ENCODE peak calls at places on chromosomes 3 and 15, in ten cellular contexts. One of them, this sample, is unnamed.

GRCh38 chr3:37320276-37320675 is 145.9 kb upstream of the LRRFIP2 start:
- DNase-seq in adrenal gland: no peak
- DNase-seq in fibroblast of lung: no peak
- DNase-seq in AG09319: no peak
- DNase-seq in foreskin fibroblast: no peak
- DNase-seq in GM10248: peak
- DNase-seq in PC-3: no peak
- DNase-seq in testis: no peak
- DNase-seq in GM12865: peak
- DNase-seq in AG04450: no peak
- DNase-seq in this sample: no peak

GRCh38 chr15:83767786-83768185 is 113.9 kb downstream of the ADAMTSL3 start:
- DNase-seq in adrenal gland: peak
- DNase-seq in fibroblast of lung: peak
- DNase-seq in AG09319: no peak
- DNase-seq in foreskin fibroblast: no peak
- DNase-seq in GM10248: no peak
- DNase-seq in PC-3: no peak
- DNase-seq in testis: no peak
- DNase-seq in GM12865: no peak
- DNase-seq in AG04450: no peak
- DNase-seq in this sample: no peak

GRCh38 chr15:40957581-40958051 is 4.3 kb downstream of the CHAC1 start:
- DNase-seq in adrenal gland: peak
- DNase-seq in fibroblast of lung: no peak
- DNase-seq in AG09319: no peak
- DNase-seq in foreskin fibroblast: peak
- DNase-seq in GM10248: no peak
- DNase-seq in PC-3: no peak
- DNase-seq in testis: peak
- DNase-seq in GM12865: no peak
- DNase-seq in AG04450: no peak
- DNase-seq in this sample: peak

GRCh38 chr15:39801641-39802309 is 19.1 kb upstream of the FSIP1 start:
- DNase-seq in adrenal gland: no peak
- DNase-seq in fibroblast of lung: no peak
- DNase-seq in AG09319: no peak
- DNase-seq in foreskin fibroblast: no peak
- DNase-seq in GM10248: peak
- DNase-seq in PC-3: peak
- DNase-seq in testis: peak
- DNase-seq in GM12865: peak
- DNase-seq in AG04450: no peak
- DNase-seq in this sample: peak

GRCh38 chr3:38137615-38138346 is 680 bp upstream of the MYD88 start:
- DNase-seq in adrenal gland: peak
- DNase-seq in fibroblast of lung: no peak
- DNase-seq in AG09319: no peak
- DNase-seq in foreskin fibroblast: peak
- DNase-seq in GM10248: no peak
- DNase-seq in PC-3: no peak
- DNase-seq in testis: peak
- DNase-seq in GM12865: peak
- DNase-seq in AG04450: no peak
- DNase-seq in this sample: no peak

GRCh38 chr3:107241217-107241616 is 136.0 kb upstream of the CCDC54 start:
- DNase-seq in adrenal gland: peak
- DNase-seq in fibroblast of lung: peak
- DNase-seq in AG09319: no peak
- DNase-seq in foreskin fibroblast: peak
- DNase-seq in GM10248: peak
- DNase-seq in PC-3: peak
- DNase-seq in testis: peak
- DNase-seq in GM12865: peak
- DNase-seq in AG04450: no peak
- DNase-seq in this sample: peak

GRCh38 chr15:39127925-39128617 is 452.8 kb upstream of the THBS1 start:
- DNase-seq in adrenal gland: peak
- DNase-seq in fibroblast of lung: peak
- DNase-seq in AG09319: peak
- DNase-seq in foreskin fibroblast: peak
- DNase-seq in GM10248: no peak
- DNase-seq in PC-3: peak
- DNase-seq in testis: no peak
- DNase-seq in GM12865: no peak
- DNase-seq in AG04450: peak
- DNase-seq in this sample: peak

GRCh38 chr15:71716990-71717389 is 93.4 kb upstream of the NR2E3 start:
- DNase-seq in adrenal gland: no peak
- DNase-seq in fibroblast of lung: peak
- DNase-seq in AG09319: no peak
- DNase-seq in foreskin fibroblast: peak
- DNase-seq in GM10248: no peak
- DNase-seq in PC-3: peak
- DNase-seq in testis: no peak
- DNase-seq in GM12865: no peak
- DNase-seq in AG04450: no peak
- DNase-seq in this sample: peak

GRCh38 chr3:182244222-182244971 is 532.7 kb downstream of the SOX2 start:
- DNase-seq in adrenal gland: no peak
- DNase-seq in fibroblast of lung: no peak
- DNase-seq in AG09319: no peak
- DNase-seq in foreskin fibroblast: no peak
- DNase-seq in GM10248: no peak
- DNase-seq in PC-3: no peak
- DNase-seq in testis: no peak
- DNase-seq in GM12865: no peak
- DNase-seq in AG04450: no peak
- DNase-seq in this sample: no peak

GRCh38 chr15:30929064-30929669 is 25.5 kb downstream of the FAN1 start:
- DNase-seq in adrenal gland: no peak
- DNase-seq in fibroblast of lung: no peak
- DNase-seq in AG09319: no peak
- DNase-seq in foreskin fibroblast: no peak
- DNase-seq in GM10248: no peak
- DNase-seq in PC-3: no peak
- DNase-seq in testis: no peak
- DNase-seq in GM12865: no peak
- DNase-seq in AG04450: no peak
- DNase-seq in this sample: no peak

GRCh38 chr3:168512802-168513201 is 417.1 kb upstream of the GOLIM4 start:
- DNase-seq in adrenal gland: no peak
- DNase-seq in fibroblast of lung: no peak
- DNase-seq in AG09319: no peak
- DNase-seq in foreskin fibroblast: no peak
- DNase-seq in GM10248: no peak
- DNase-seq in PC-3: no peak
- DNase-seq in testis: no peak
- DNase-seq in GM12865: no peak
- DNase-seq in AG04450: no peak
- DNase-seq in this sample: no peak

GRCh38 chr15:37820380-37821128 is 113.9 kb upstream of the TMCO5A start:
- DNase-seq in adrenal gland: no peak
- DNase-seq in fibroblast of lung: no peak
- DNase-seq in AG09319: no peak
- DNase-seq in foreskin fibroblast: peak
- DNase-seq in GM10248: no peak
- DNase-seq in PC-3: no peak
- DNase-seq in testis: no peak
- DNase-seq in GM12865: no peak
- DNase-seq in AG04450: no peak
- DNase-seq in this sample: no peak

GRCh38 chr15:37824717-37825382 is 109.6 kb upstream of the TMCO5A start:
- DNase-seq in adrenal gland: peak
- DNase-seq in fibroblast of lung: peak
- DNase-seq in AG09319: peak
- DNase-seq in foreskin fibroblast: peak
- DNase-seq in GM10248: no peak
- DNase-seq in PC-3: peak
- DNase-seq in testis: no peak
- DNase-seq in GM12865: peak
- DNase-seq in AG04450: peak
- DNase-seq in this sample: peak

GRCh38 chr15:37819191-37819590 is 115.2 kb upstream of the TMCO5A start:
- DNase-seq in adrenal gland: no peak
- DNase-seq in fibroblast of lung: no peak
- DNase-seq in AG09319: no peak
- DNase-seq in foreskin fibroblast: peak
- DNase-seq in GM10248: no peak
- DNase-seq in PC-3: no peak
- DNase-seq in testis: no peak
- DNase-seq in GM12865: no peak
- DNase-seq in AG04450: no peak
- DNase-seq in this sample: no peak

GRCh38 chr15:37818152-37818677 is 116.2 kb upstream of the TMCO5A start:
- DNase-seq in adrenal gland: no peak
- DNase-seq in fibroblast of lung: no peak
- DNase-seq in AG09319: no peak
- DNase-seq in foreskin fibroblast: no peak
- DNase-seq in GM10248: no peak
- DNase-seq in PC-3: no peak
- DNase-seq in testis: no peak
- DNase-seq in GM12865: no peak
- DNase-seq in AG04450: no peak
- DNase-seq in this sample: no peak

DNA sequence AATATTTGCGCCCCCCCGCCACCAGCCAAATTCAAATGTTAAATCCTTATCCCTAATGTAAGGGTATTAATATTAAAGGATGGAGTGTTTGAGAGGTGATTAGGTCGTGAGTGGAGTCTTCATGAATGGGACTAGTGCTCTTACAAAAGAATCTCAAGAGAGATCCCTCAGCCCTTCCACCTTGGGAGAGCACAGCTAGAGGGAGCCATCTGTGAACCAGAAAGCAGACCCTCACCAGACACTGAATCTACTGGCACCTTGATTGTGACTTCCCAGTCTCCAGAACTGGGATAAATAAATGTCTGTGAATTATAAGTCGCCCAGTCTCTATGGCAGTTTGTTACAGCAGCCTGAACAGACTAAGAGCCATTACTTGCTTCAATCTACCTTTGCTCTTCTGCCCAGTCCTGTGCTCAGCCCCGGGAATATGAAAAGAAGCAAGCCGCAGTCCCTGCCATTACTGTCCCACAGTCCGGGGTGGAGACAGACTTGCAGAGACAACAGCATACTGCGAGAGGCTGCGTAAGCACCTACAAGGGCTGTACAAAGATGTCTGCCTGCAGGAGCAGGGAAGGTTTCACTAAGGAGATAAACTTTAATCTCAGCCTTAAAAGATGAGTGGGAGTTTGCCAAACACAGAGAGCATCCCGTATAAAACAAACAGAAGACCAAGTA is 110.7 kb upstream of the TMCO5A start:
- DNase-seq in adrenal gland: no peak
- DNase-seq in fibroblast of lung: no peak
- DNase-seq in AG09319: no peak
- DNase-seq in foreskin fibroblast: no peak
- DNase-seq in GM10248: no peak
- DNase-seq in PC-3: no peak
- DNase-seq in testis: no peak
- DNase-seq in GM12865: no peak
- DNase-seq in AG04450: no peak
- DNase-seq in this sample: no peak
- TF ChIP-seq CTCF in adrenal gland: no peak
- TF ChIP-seq CTCF in fibroblast of lung: no peak
- TF ChIP-seq CTCF in AG09319: no peak
- TF ChIP-seq CTCF in foreskin fibroblast: no peak
- TF ChIP-seq CTCF in GM10248: no peak
- TF ChIP-seq CTCF in PC-3: no peak
- TF ChIP-seq CTCF in testis: no peak
- TF ChIP-seq CTCF in GM12865: no peak
- TF ChIP-seq CTCF in AG04450: no peak
- TF ChIP-seq CTCF in this sample: no peak

DNA sequence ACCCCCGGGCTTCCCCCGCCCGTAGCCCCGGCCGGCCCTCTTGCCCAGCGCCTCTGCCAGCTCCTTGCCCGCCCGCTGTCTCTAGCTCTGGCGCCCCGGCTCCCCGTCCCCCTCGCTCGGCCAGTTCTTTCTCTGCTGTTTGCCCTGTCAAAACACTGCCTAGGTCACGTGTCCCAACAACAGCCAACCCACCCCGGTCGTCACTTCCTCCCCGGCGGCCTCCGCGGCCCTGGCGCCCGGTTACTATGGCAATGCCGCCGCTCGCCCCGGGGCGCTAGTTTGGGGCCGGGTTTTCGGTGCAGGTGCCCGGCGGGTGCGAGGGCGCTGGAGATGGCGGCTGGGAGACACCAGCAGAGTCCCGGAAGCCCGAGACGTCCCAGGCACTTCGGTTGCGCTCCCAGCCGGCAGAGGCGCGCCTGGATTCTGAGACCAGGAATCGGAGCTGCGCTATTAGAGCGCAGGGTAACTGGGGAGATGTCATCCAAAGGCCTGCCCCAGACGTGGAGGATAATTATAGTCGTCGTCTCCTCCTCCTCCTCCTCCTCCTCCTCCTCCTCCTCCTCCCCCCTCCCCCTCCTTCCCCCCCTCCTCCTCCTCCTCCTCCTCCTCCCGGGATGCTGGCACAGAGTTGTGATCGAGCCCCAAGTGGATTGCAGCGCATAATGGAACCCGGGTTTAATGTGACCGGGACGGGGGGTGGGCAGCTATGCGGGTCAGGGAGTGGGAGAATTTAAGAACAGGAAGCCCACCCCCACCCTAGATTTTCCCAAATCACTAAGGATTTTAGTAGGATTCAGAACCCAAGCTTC is at the start of gene ATOSA:
- DNase-seq in adrenal gland: peak
- DNase-seq in fibroblast of lung: peak
- DNase-seq in AG09319: peak
- DNase-seq in foreskin fibroblast: peak
- DNase-seq in GM10248: peak
- DNase-seq in PC-3: peak
- DNase-seq in testis: peak
- DNase-seq in GM12865: peak
- DNase-seq in AG04450: peak
- DNase-seq in this sample: peak
- TF ChIP-seq CTCF in adrenal gland: no peak
- TF ChIP-seq CTCF in fibroblast of lung: peak
- TF ChIP-seq CTCF in AG09319: no peak
- TF ChIP-seq CTCF in foreskin fibroblast: no peak
- TF ChIP-seq CTCF in GM10248: no peak
- TF ChIP-seq CTCF in PC-3: no peak
- TF ChIP-seq CTCF in testis: no peak
- TF ChIP-seq CTCF in GM12865: no peak
- TF ChIP-seq CTCF in AG04450: peak
- TF ChIP-seq CTCF in this sample: no peak

GRCh38 chr3:119644481-119644880 is 15.9 kb downstream of the POPDC2 start:
- DNase-seq in adrenal gland: no peak
- DNase-seq in fibroblast of lung: no peak
- DNase-seq in AG09319: no peak
- DNase-seq in foreskin fibroblast: no peak
- DNase-seq in GM10248: no peak
- DNase-seq in PC-3: no peak
- DNase-seq in testis: no peak
- DNase-seq in GM12865: no peak
- DNase-seq in AG04450: no peak
- DNase-seq in this sample: no peak
- TF ChIP-seq CTCF in adrenal gland: no peak
- TF ChIP-seq CTCF in fibroblast of lung: no peak
- TF ChIP-seq CTCF in AG09319: no peak
- TF ChIP-seq CTCF in foreskin fibroblast: no peak
- TF ChIP-seq CTCF in GM10248: no peak
- TF ChIP-seq CTCF in PC-3: no peak
- TF ChIP-seq CTCF in testis: no peak
- TF ChIP-seq CTCF in GM12865: no peak
- TF ChIP-seq CTCF in AG04450: no peak
- TF ChIP-seq CTCF in this sample: no peak

GRCh38 chr3:153513236-153513635 is 351.2 kb downstream of the RAP2B start:
- DNase-seq in adrenal gland: no peak
- DNase-seq in fibroblast of lung: peak
- DNase-seq in AG09319: no peak
- DNase-seq in foreskin fibroblast: peak
- DNase-seq in GM10248: no peak
- DNase-seq in PC-3: peak
- DNase-seq in testis: peak
- DNase-seq in GM12865: peak
- DNase-seq in AG04450: no peak
- DNase-seq in this sample: peak
- TF ChIP-seq CTCF in adrenal gland: no peak
- TF ChIP-seq CTCF in fibroblast of lung: no peak
- TF ChIP-seq CTCF in AG09319: no peak
- TF ChIP-seq CTCF in foreskin fibroblast: peak
- TF ChIP-seq CTCF in GM10248: no peak
- TF ChIP-seq CTCF in PC-3: peak
- TF ChIP-seq CTCF in testis: no peak
- TF ChIP-seq CTCF in GM12865: peak
- TF ChIP-seq CTCF in AG04450: peak
- TF ChIP-seq CTCF in this sample: no peak

This sample was measured in MCF 10A.